ENCODE peak calls at places on chromosomes 1 and 21, in eight cellular contexts. T is CD8-positive, alpha-beta T cell; D is AG10803; K is Peyer's patch; S is endodermal cell; G is LNCaP clone FGC; W is GM13976; Z is heart left ventricle. O is an unnamed sample.

GRCh38 chr21:17925900-17926299 is 106.7 kb upstream of the C21orf91 start:
- DNase-seq in T (no peak), D (peak), K (no peak), S (no peak), G (no peak), W (no peak), Z (no peak), O (peak)

GRCh38 chr1:210681158-210681557 is 352.5 kb downstream of the HHAT start:
- DNase-seq in T (no peak), D (peak), K (no peak), S (peak), G (no peak), W (no peak), Z (no peak), O (no peak)

GRCh38 chr1:77459881-77460280 is 178.1 kb downstream of the AK5 start:
- DNase-seq in T (no peak), D (no peak), K (no peak), S (no peak), G (no peak), W (no peak), Z (no peak), O (no peak)

GRCh38 chr1:38962113-38962512 is 20.5 kb upstream of the RHBDL2 start:
- DNase-seq in T (no peak), D (peak), K (no peak), S (no peak), G (no peak), W (no peak), Z (no peak), O (no peak)

GRCh38 chr21:36773111-36773510 is 74.2 kb downstream of the SIM2 start:
- DNase-seq in T (no peak), D (peak), K (peak), S (no peak), G (peak), W (no peak), Z (peak), O (peak)

GRCh38 chr1:67987046-67987799 is 63.2 kb downstream of the DIRAS3 start:
- DNase-seq in T (no peak), D (peak), K (no peak), S (no peak), G (no peak), W (no peak), Z (no peak), O (no peak)

GRCh38 chr1:197441990-197442389 is 173.9 kb downstream of the CRB1 start:
- DNase-seq in T (no peak), D (peak), K (no peak), S (peak), G (no peak), W (no peak), Z (peak), O (peak)

GRCh38 chr1:182604128-182604834 is at the start of gene RGS16:
- DNase-seq in T (peak), D (peak), K (peak), S (peak), G (no peak), W (peak), Z (peak), O (peak)

GRCh38 chr1:109499081-109499480 is 5.2 kb downstream of the CYB561D1 start:
- DNase-seq in T (no peak), D (no peak), K (no peak), S (no peak), G (no peak), W (no peak), Z (no peak), O (no peak)

GRCh38 chr1:157580179-157580827 is 17.6 kb downstream of the FCRL4 start:
- DNase-seq in T (peak), D (peak), K (peak), S (peak), G (peak), W (peak), Z (no peak), O (no peak)

GRCh38 chr1:86430376-86430775 is 6.4 kb downstream of the CLCA2 start:
- DNase-seq in T (no peak), D (no peak), K (no peak), S (no peak), G (peak), W (no peak), Z (no peak), O (no peak)

GRCh38 chr1:61142726-61143500 is 60.6 kb downstream of the NFIA start:
- DNase-seq in T (no peak), D (peak), K (no peak), S (no peak), G (peak), W (no peak), Z (no peak), O (no peak)

GRCh38 chr1:163730366-163730765 is 408.6 kb downstream of the NUF2 start:
- DNase-seq in T (no peak), D (peak), K (no peak), S (no peak), G (no peak), W (no peak), Z (no peak), O (no peak)

GRCh38 chr1:85452859-85453430 is 12.0 kb downstream of the DDAH1 start:
- DNase-seq in T (no peak), D (no peak), K (no peak), S (no peak), G (no peak), W (no peak), Z (no peak), O (no peak)

GRCh38 chr1:226731257-226731893 is 7.7 kb downstream of the ITPKB start:
- DNase-seq in T (no peak), D (no peak), K (no peak), S (no peak), G (no peak), W (no peak), Z (no peak), O (no peak)

GRCh38 chr21:32726742-32727477 is 903 bp downstream of the SYNJ1 start:
- DNase-seq in T (peak), D (peak), K (no peak), S (peak), G (no peak), W (peak), Z (peak), O (peak)

GRCh38 chr1:245016700-245017099 is 138.1 kb upstream of the KIF26B start:
- DNase-seq in T (no peak), D (no peak), K (no peak), S (no peak), G (peak), W (no peak), Z (no peak), O (no peak)

GRCh38 chr21:21007606-21008005 is 9.4 kb downstream of the NCAM2 start:
- DNase-seq in T (no peak), D (peak), K (no peak), S (no peak), G (peak), W (no peak), Z (no peak), O (no peak)

GRCh38 chr1:8903908-8904650 is 25.6 kb upstream of the ENO1 start:
- DNase-seq in T (no peak), D (peak), K (peak), S (no peak), G (peak), W (no peak), Z (peak), O (no peak)

GRCh38 chr1:113804421-113805255 is 7.6 kb downstream of the RSBN1 start:
- DNase-seq in T (no peak), D (peak), K (no peak), S (no peak), G (no peak), W (no peak), Z (no peak), O (no peak)

GRCh38 chr1:3956527-3957170 is 56.6 kb upstream of the C1orf174 start:
- DNase-seq in T (no peak), D (no peak), K (no peak), S (no peak), G (no peak), W (no peak), Z (no peak), O (no peak)

GRCh38 chr1:16716691-16717173 is 23.6 kb upstream of the RNU1-4 start:
- DNase-seq in T (no peak), D (no peak), K (no peak), S (peak), G (peak), W (peak), Z (peak), O (no peak)

GRCh38 chr1:186420923-186421322 is 40.0 kb downstream of the PDC start:
- DNase-seq in T (no peak), D (peak), K (no peak), S (no peak), G (no peak), W (peak), Z (no peak), O (no peak)

GRCh38 chr21:42411891-42412635 is 8.4 kb downstream of the UBASH3A start:
- DNase-seq in T (no peak), D (no peak), K (peak), S (no peak), G (no peak), W (no peak), Z (no peak), O (no peak)

GRCh38 chr1:183293243-183293642 is 107.2 kb downstream of the LAMC2 start:
- DNase-seq in T (no peak), D (no peak), K (no peak), S (peak), G (no peak), W (no peak), Z (no peak), O (no peak)

GRCh38 chr1:199081739-199082138 is 442.9 kb downstream of the PTPRC start:
- DNase-seq in T (no peak), D (peak), K (no peak), S (no peak), G (no peak), W (peak), Z (no peak), O (no peak)

GRCh38 chr1:42439940-42440339 is 15.9 kb downstream of the ZMYND12 start:
- DNase-seq in T (no peak), D (peak), K (no peak), S (no peak), G (no peak), W (no peak), Z (no peak), O (no peak)

GRCh38 chr1:11455925-11456580 is 22.9 kb upstream of the DISP3 start:
- DNase-seq in T (no peak), D (no peak), K (no peak), S (no peak), G (peak), W (no peak), Z (no peak), O (no peak)

GRCh38 chr1:26531651-26532131 is 2.1 kb downstream of the RPS6KA1 start:
- DNase-seq in T (no peak), D (no peak), K (no peak), S (no peak), G (peak), W (peak), Z (no peak), O (no peak)

GRCh38 chr1:54543729-54544496 is 4.1 kb upstream of the ACOT11 start:
- DNase-seq in T (no peak), D (peak), K (no peak), S (no peak), G (no peak), W (peak), Z (no peak), O (no peak)

GRCh38 chr1:38327559-38327973 is 281.0 kb upstream of the POU3F1 start:
- DNase-seq in T (no peak), D (no peak), K (no peak), S (no peak), G (no peak), W (no peak), Z (no peak), O (no peak)

GRCh38 chr1:110524311-110525249 is 5.6 kb upstream of the KCNA10 start:
- DNase-seq in T (peak), D (no peak), K (peak), S (peak), G (no peak), W (peak), Z (no peak), O (peak)

GRCh38 chr21:44947930-44948331 is 8.1 kb downstream of the SLX9 start:
- DNase-seq in T (no peak), D (no peak), K (no peak), S (peak), G (no peak), W (no peak), Z (peak), O (no peak)
- TF ChIP-seq CTCF in T (no peak), D (no peak), K (no peak), S (no peak), G (no peak), W (no peak), Z (no peak), O (no peak)

GRCh38 chr1:22443332-22443731 is 8.3 kb upstream of the ZBTB40 start:
- DNase-seq in T (no peak), D (no peak), K (no peak), S (no peak), G (no peak), W (no peak), Z (no peak), O (no peak)
- TF ChIP-seq CTCF in T (no peak), D (no peak), K (no peak), S (no peak), G (no peak), W (no peak), Z (no peak), O (no peak)

GRCh38 chr1:95308276-95308675 is 74.3 kb downstream of the RWDD3 start:
- DNase-seq in T (no peak), D (no peak), K (no peak), S (no peak), G (no peak), W (no peak), Z (no peak), O (no peak)

GRCh38 chr1:95311762-95312161 is 77.8 kb downstream of the RWDD3 start:
- DNase-seq in T (no peak), D (no peak), K (no peak), S (no peak), G (no peak), W (no peak), Z (no peak), O (no peak)

GRCh38 chr1:95312181-95312580 is 78.2 kb downstream of the RWDD3 start:
- DNase-seq in T (no peak), D (no peak), K (no peak), S (no peak), G (no peak), W (no peak), Z (no peak), O (no peak)

GRCh38 chr1:95311006-95311405 is 77.0 kb downstream of the RWDD3 start:
- DNase-seq in T (no peak), D (no peak), K (no peak), S (no peak), G (no peak), W (no peak), Z (no peak), O (no peak)

GRCh38 chr1:95309031-95309459 is 75.0 kb downstream of the RWDD3 start:
- DNase-seq in T (no peak), D (peak), K (no peak), S (peak), G (peak), W (no peak), Z (no peak), O (no peak)
- TF ChIP-seq CTCF in T (no peak), D (peak), K (no peak), S (peak), G (peak), W (no peak), Z (peak), O (peak)

DNA sequence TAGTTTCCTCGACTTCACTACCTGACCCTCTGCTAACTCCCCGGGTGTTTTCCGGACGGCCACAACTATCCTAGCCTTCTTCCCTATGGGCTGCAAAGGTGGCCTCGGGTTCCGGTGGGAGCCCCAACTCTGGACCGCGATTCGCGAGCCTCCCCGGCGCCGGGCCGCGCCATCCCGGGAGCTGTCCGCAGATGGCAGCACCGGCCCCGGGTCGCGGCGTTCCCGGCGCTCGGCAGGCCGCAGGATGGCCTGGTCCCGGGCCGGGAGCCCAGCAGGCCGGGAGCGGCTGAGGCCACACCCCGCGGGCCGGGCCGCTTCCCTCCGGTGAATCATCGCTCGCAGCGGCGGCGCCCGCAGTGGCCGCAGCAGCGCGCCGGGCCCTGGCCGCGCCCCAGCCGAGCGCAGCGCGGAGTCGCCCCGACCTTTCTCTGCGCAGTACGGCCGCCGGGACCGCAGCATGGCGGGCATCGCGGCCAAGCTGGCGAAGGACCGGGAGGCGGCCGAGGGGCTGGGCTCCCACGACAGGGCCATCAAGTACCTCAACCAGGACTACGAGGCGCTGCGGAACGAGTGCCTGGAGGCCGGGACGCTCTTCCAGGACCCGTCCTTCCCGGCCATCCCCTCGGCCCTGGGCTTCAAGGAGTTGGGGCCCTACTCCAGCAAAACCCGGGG is at the start of gene CAPN2:
- DNase-seq in T (peak), D (peak), K (peak), S (peak), G (no peak), W (peak), Z (peak), O (peak)
- TF ChIP-seq CTCF in T (peak), D (peak), K (peak), S (peak), G (peak), W (peak), Z (peak), O (peak)

GRCh38 chr1:36306210-36306901 is at the start of gene SH3D21:
- DNase-seq in T (peak), D (peak), K (peak), S (peak), G (no peak), W (peak), Z (peak), O (peak)
- TF ChIP-seq CTCF in T (no peak), D (no peak), K (no peak), S (peak), G (peak), W (peak), Z (no peak), O (peak)

O was measured in heart right ventricle.